ENCODE peak calls at places on chromosome 14, in ten cellular contexts. One of them, this sample, is unnamed.

GRCh38 chr14:94441130-94441529 is 11.5 kb downstream of the SERPINA11 start:
- DNase-seq in fibroblast of lung: no peak
- DNase-seq in SK-N-SH: no peak
- DNase-seq in A549: no peak
- DNase-seq in transverse colon: no peak
- DNase-seq in Peyer's patch: no peak
- DNase-seq in lower lobe of right lung: no peak
- DNase-seq in brain microvascular endothelial cell: no peak
- DNase-seq in heart left ventricle: no peak
- DNase-seq in hepatocyte: no peak
- DNase-seq in this sample: no peak

GRCh38 chr14:99300190-99300589 is 28.2 kb upstream of the BCL11B start:
- DNase-seq in fibroblast of lung: no peak
- DNase-seq in SK-N-SH: no peak
- DNase-seq in A549: no peak
- DNase-seq in transverse colon: no peak
- DNase-seq in Peyer's patch: no peak
- DNase-seq in lower lobe of right lung: no peak
- DNase-seq in brain microvascular endothelial cell: no peak
- DNase-seq in heart left ventricle: no peak
- DNase-seq in hepatocyte: no peak
- DNase-seq in this sample: no peak

GRCh38 chr14:77238356-77238755 is 32.6 kb downstream of the NGB start:
- DNase-seq in fibroblast of lung: no peak
- DNase-seq in SK-N-SH: no peak
- DNase-seq in A549: no peak
- DNase-seq in transverse colon: no peak
- DNase-seq in Peyer's patch: no peak
- DNase-seq in lower lobe of right lung: no peak
- DNase-seq in brain microvascular endothelial cell: no peak
- DNase-seq in heart left ventricle: no peak
- DNase-seq in hepatocyte: no peak
- DNase-seq in this sample: no peak

GRCh38 chr14:23121401-23121800 is 2.3 kb upstream of the CEBPE start:
- DNase-seq in fibroblast of lung: peak; percentile 82
- DNase-seq in SK-N-SH: no peak
- DNase-seq in A549: no peak
- DNase-seq in transverse colon: peak; percentile 36
- DNase-seq in Peyer's patch: no peak
- DNase-seq in lower lobe of right lung: no peak
- DNase-seq in brain microvascular endothelial cell: peak; percentile 47
- DNase-seq in heart left ventricle: peak; percentile 50
- DNase-seq in hepatocyte: peak; percentile 70
- DNase-seq in this sample: peak; percentile 71

GRCh38 chr14:78758333-78758732 is 588.2 kb downstream of the NRXN3 start:
- DNase-seq in fibroblast of lung: peak; percentile 34
- DNase-seq in SK-N-SH: peak; percentile 37
- DNase-seq in A549: peak; percentile 14
- DNase-seq in transverse colon: no peak
- DNase-seq in Peyer's patch: no peak
- DNase-seq in lower lobe of right lung: no peak
- DNase-seq in brain microvascular endothelial cell: peak; percentile 51
- DNase-seq in heart left ventricle: no peak
- DNase-seq in hepatocyte: peak; percentile 43
- DNase-seq in this sample: peak; percentile 18

GRCh38 chr14:50954811-50955372 is 10.6 kb upstream of the PYGL start:
- DNase-seq in fibroblast of lung: peak; percentile 69
- DNase-seq in SK-N-SH: peak; percentile 72
- DNase-seq in A549: peak; percentile 61
- DNase-seq in transverse colon: no peak
- DNase-seq in Peyer's patch: no peak
- DNase-seq in lower lobe of right lung: no peak
- DNase-seq in brain microvascular endothelial cell: peak; percentile 61
- DNase-seq in heart left ventricle: no peak
- DNase-seq in hepatocyte: peak; percentile 51
- DNase-seq in this sample: peak; percentile 72

GRCh38 chr14:50924848-50925247 is 19.4 kb downstream of the PYGL start:
- DNase-seq in fibroblast of lung: no peak
- DNase-seq in SK-N-SH: no peak
- DNase-seq in A549: no peak
- DNase-seq in transverse colon: no peak
- DNase-seq in Peyer's patch: no peak
- DNase-seq in lower lobe of right lung: no peak
- DNase-seq in brain microvascular endothelial cell: no peak
- DNase-seq in heart left ventricle: no peak
- DNase-seq in hepatocyte: no peak
- DNase-seq in this sample: no peak

GRCh38 chr14:44966601-44967336 is 4.8 kb downstream of the TOGARAM1 start:
- DNase-seq in fibroblast of lung: peak; percentile 16
- DNase-seq in SK-N-SH: no peak
- DNase-seq in A549: no peak
- DNase-seq in transverse colon: no peak
- DNase-seq in Peyer's patch: no peak
- DNase-seq in lower lobe of right lung: no peak
- DNase-seq in brain microvascular endothelial cell: no peak
- DNase-seq in heart left ventricle: no peak
- DNase-seq in hepatocyte: no peak
- DNase-seq in this sample: no peak

GRCh38 chr14:52641745-52642144 is 53.6 kb downstream of the ERO1A start:
- DNase-seq in fibroblast of lung: no peak
- DNase-seq in SK-N-SH: no peak
- DNase-seq in A549: no peak
- DNase-seq in transverse colon: no peak
- DNase-seq in Peyer's patch: no peak
- DNase-seq in lower lobe of right lung: no peak
- DNase-seq in brain microvascular endothelial cell: no peak
- DNase-seq in heart left ventricle: no peak
- DNase-seq in hepatocyte: no peak
- DNase-seq in this sample: no peak

GRCh38 chr14:64673748-64674147 is 30.5 kb upstream of the PLEKHG3 start:
- DNase-seq in fibroblast of lung: peak; percentile 17
- DNase-seq in SK-N-SH: no peak
- DNase-seq in A549: no peak
- DNase-seq in transverse colon: no peak
- DNase-seq in Peyer's patch: no peak
- DNase-seq in lower lobe of right lung: peak; percentile 68
- DNase-seq in brain microvascular endothelial cell: no peak
- DNase-seq in heart left ventricle: no peak
- DNase-seq in hepatocyte: no peak
- DNase-seq in this sample: peak; percentile 8

GRCh38 chr14:84025258-84026012 is 1504.5 kb upstream of the FLRT2 start:
- DNase-seq in fibroblast of lung: no peak
- DNase-seq in SK-N-SH: no peak
- DNase-seq in A549: no peak
- DNase-seq in transverse colon: no peak
- DNase-seq in Peyer's patch: no peak
- DNase-seq in lower lobe of right lung: no peak
- DNase-seq in brain microvascular endothelial cell: no peak
- DNase-seq in heart left ventricle: no peak
- DNase-seq in hepatocyte: no peak
- DNase-seq in this sample: no peak

GRCh38 chr14:56005580-56006053 is 112.6 kb upstream of the PELI2 start:
- DNase-seq in fibroblast of lung: peak; percentile 72
- DNase-seq in SK-N-SH: no peak
- DNase-seq in A549: no peak
- DNase-seq in transverse colon: no peak
- DNase-seq in Peyer's patch: no peak
- DNase-seq in lower lobe of right lung: no peak
- DNase-seq in brain microvascular endothelial cell: peak; percentile 5
- DNase-seq in heart left ventricle: no peak
- DNase-seq in hepatocyte: peak; percentile 39
- DNase-seq in this sample: peak; percentile 58

GRCh38 chr14:75515631-75515999 is 6.7 kb upstream of the BATF start:
- DNase-seq in fibroblast of lung: no peak
- DNase-seq in SK-N-SH: no peak
- DNase-seq in A549: no peak
- DNase-seq in transverse colon: no peak
- DNase-seq in Peyer's patch: no peak
- DNase-seq in lower lobe of right lung: no peak
- DNase-seq in brain microvascular endothelial cell: no peak
- DNase-seq in heart left ventricle: no peak
- DNase-seq in hepatocyte: no peak
- DNase-seq in this sample: no peak
- H3K4me3 ChIP-seq in fibroblast of lung: no peak overlapping the region
- H3K4me3 ChIP-seq in SK-N-SH: no peak overlapping the region
- H3K4me3 ChIP-seq in A549: no peak overlapping the region
- H3K4me3 ChIP-seq in transverse colon: no peak overlapping the region
- H3K4me3 ChIP-seq in Peyer's patch: peak overlapping the region; percentile 41
- H3K4me3 ChIP-seq in lower lobe of right lung: peak overlapping the region; percentile 46
- H3K4me3 ChIP-seq in brain microvascular endothelial cell: peak overlapping the region; percentile 59
- H3K4me3 ChIP-seq in heart left ventricle: peak overlapping the region; percentile 43
- H3K4me3 ChIP-seq in hepatocyte: no peak overlapping the region
- H3K4me3 ChIP-seq in this sample: no peak overlapping the region

GRCh38 chr14:104001003-104001402 is 58.7 kb upstream of the RD3L start:
- DNase-seq in fibroblast of lung: no peak
- DNase-seq in SK-N-SH: peak; percentile 47
- DNase-seq in A549: no peak
- DNase-seq in transverse colon: no peak
- DNase-seq in Peyer's patch: no peak
- DNase-seq in lower lobe of right lung: no peak
- DNase-seq in brain microvascular endothelial cell: no peak
- DNase-seq in heart left ventricle: no peak
- DNase-seq in hepatocyte: no peak
- DNase-seq in this sample: no peak
- TF ChIP-seq CTCF in fibroblast of lung: no peak
- TF ChIP-seq CTCF in SK-N-SH: peak; percentile 16
- TF ChIP-seq CTCF in A549: no peak
- TF ChIP-seq CTCF in transverse colon: no peak
- TF ChIP-seq CTCF in Peyer's patch: no peak
- TF ChIP-seq CTCF in lower lobe of right lung: peak; percentile 19
- TF ChIP-seq CTCF in brain microvascular endothelial cell: peak; percentile 37
- TF ChIP-seq CTCF in heart left ventricle: peak; percentile 35
- TF ChIP-seq CTCF in hepatocyte: no peak
- TF ChIP-seq CTCF in this sample: no peak

GRCh38 chr14:92252291-92252690 is 70.7 kb upstream of the SLC24A4 start:
- DNase-seq in fibroblast of lung: no peak
- DNase-seq in SK-N-SH: no peak
- DNase-seq in A549: no peak
- DNase-seq in transverse colon: no peak
- DNase-seq in Peyer's patch: no peak
- DNase-seq in lower lobe of right lung: no peak
- DNase-seq in brain microvascular endothelial cell: no peak
- DNase-seq in heart left ventricle: no peak
- DNase-seq in hepatocyte: no peak
- DNase-seq in this sample: no peak

GRCh38 chr14:92258934-92259333 is 64.0 kb upstream of the SLC24A4 start:
- DNase-seq in fibroblast of lung: no peak
- DNase-seq in SK-N-SH: no peak
- DNase-seq in A549: no peak
- DNase-seq in transverse colon: no peak
- DNase-seq in Peyer's patch: no peak
- DNase-seq in lower lobe of right lung: no peak
- DNase-seq in brain microvascular endothelial cell: no peak
- DNase-seq in heart left ventricle: no peak
- DNase-seq in hepatocyte: no peak
- DNase-seq in this sample: no peak

GRCh38 chr14:92254786-92255185 is 68.2 kb upstream of the SLC24A4 start:
- DNase-seq in fibroblast of lung: peak; percentile 20
- DNase-seq in SK-N-SH: no peak
- DNase-seq in A549: no peak
- DNase-seq in transverse colon: peak; percentile 16
- DNase-seq in Peyer's patch: no peak
- DNase-seq in lower lobe of right lung: no peak
- DNase-seq in brain microvascular endothelial cell: peak; percentile 12
- DNase-seq in heart left ventricle: peak; percentile 56
- DNase-seq in hepatocyte: peak; percentile 50
- DNase-seq in this sample: peak; percentile 14

GRCh38 chr14:92248638-92249037 is 74.3 kb upstream of the SLC24A4 start:
- DNase-seq in fibroblast of lung: no peak
- DNase-seq in SK-N-SH: no peak
- DNase-seq in A549: no peak
- DNase-seq in transverse colon: no peak
- DNase-seq in Peyer's patch: no peak
- DNase-seq in lower lobe of right lung: no peak
- DNase-seq in brain microvascular endothelial cell: no peak
- DNase-seq in heart left ventricle: no peak
- DNase-seq in hepatocyte: no peak
- DNase-seq in this sample: no peak

DNA sequence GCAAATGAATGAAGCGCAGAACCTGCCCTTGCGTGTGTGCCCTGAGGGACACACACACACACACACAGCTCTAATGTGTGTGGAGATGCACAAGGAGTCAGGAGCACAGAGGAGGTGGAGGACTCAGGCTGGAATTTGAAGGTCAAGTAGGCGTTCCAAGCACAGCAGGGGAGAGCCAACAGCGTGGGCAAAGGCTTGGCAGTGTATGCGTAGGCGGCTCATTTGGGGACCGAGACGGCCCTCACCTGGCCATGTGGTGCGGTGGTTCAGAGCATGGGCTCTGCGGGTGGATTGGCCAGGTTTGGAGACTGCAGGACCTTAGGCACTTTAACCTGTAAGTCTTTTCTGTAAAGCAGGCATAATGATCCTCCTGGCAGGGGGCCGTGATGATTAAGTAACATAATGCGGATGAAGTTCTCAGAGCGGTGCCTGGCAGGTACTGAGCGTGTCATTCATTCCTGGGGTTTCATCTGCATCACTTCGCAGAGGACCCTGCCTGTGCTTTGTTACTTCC is 69.5 kb upstream of the SLC24A4 start:
- DNase-seq in fibroblast of lung: no peak
- DNase-seq in SK-N-SH: no peak
- DNase-seq in A549: no peak
- DNase-seq in transverse colon: no peak
- DNase-seq in Peyer's patch: no peak
- DNase-seq in lower lobe of right lung: no peak
- DNase-seq in brain microvascular endothelial cell: no peak
- DNase-seq in heart left ventricle: no peak
- DNase-seq in hepatocyte: no peak
- DNase-seq in this sample: no peak
- H3K4me3 ChIP-seq in fibroblast of lung: no peak overlapping the region
- H3K4me3 ChIP-seq in SK-N-SH: no peak overlapping the region
- H3K4me3 ChIP-seq in A549: no peak overlapping the region
- H3K4me3 ChIP-seq in transverse colon: no peak overlapping the region
- H3K4me3 ChIP-seq in Peyer's patch: no peak overlapping the region
- H3K4me3 ChIP-seq in lower lobe of right lung: no peak overlapping the region
- H3K4me3 ChIP-seq in brain microvascular endothelial cell: no peak overlapping the region
- H3K4me3 ChIP-seq in heart left ventricle: no peak overlapping the region
- H3K4me3 ChIP-seq in hepatocyte: no peak overlapping the region
- H3K4me3 ChIP-seq in this sample: no peak overlapping the region

DNA sequence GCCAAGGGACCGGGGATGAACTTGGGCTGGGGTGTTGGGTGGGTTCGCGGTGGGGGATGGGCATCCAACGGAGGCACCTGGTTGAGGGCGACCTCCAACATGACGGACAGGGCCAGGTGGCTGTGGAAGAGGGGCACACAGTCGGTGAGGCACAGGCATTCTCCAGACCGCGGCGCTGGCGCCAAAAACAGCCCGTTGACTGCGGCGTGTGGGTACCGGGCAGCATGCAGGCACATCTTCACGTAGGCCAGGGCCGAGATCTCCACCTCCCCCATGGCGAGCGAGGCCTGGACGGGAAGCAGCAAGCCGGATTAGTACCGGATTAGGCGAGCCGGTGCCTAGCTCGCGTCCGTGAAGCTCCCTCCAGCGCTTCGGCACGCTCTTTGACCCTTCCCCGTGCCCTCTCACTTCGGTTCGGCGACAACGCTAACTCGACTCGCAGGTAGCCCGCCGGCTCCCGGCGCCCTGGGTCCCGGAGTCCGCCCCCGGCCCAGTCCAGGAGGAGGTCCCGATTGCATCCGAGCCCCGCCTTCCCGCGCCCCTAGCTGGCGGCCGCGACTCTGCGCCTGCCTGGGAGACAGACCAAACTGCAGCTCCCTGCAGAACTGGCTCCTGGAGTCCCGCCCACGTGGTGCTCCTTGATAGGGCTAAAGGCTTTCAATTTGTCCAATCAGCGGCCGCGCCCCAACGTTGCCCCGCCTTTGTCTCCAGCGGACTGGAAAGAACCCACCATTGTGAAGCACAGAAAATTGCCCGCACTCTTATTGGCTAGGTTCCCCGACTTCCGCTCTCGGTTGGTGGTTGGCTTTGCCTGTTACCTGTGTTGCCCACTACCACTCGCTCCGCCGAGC is at the start of gene EMC9:
- DNase-seq in fibroblast of lung: peak; percentile 99
- DNase-seq in SK-N-SH: peak; percentile 94
- DNase-seq in A549: peak; percentile 99
- DNase-seq in transverse colon: peak; percentile 100
- DNase-seq in Peyer's patch: peak; percentile 100
- DNase-seq in lower lobe of right lung: peak; percentile 100
- DNase-seq in brain microvascular endothelial cell: peak; percentile 100
- DNase-seq in heart left ventricle: peak; percentile 100
- DNase-seq in hepatocyte: peak; percentile 100
- DNase-seq in this sample: peak; percentile 98
- TF ChIP-seq CTCF in fibroblast of lung: no peak
- TF ChIP-seq CTCF in SK-N-SH: peak; percentile 39
- TF ChIP-seq CTCF in A549: no peak
- TF ChIP-seq CTCF in transverse colon: peak; percentile 69
- TF ChIP-seq CTCF in Peyer's patch: peak; percentile 91
- TF ChIP-seq CTCF in lower lobe of right lung: peak; percentile 54
- TF ChIP-seq CTCF in brain microvascular endothelial cell: peak; percentile 65
- TF ChIP-seq CTCF in heart left ventricle: peak; percentile 48
- TF ChIP-seq CTCF in hepatocyte: peak; percentile 28
- TF ChIP-seq CTCF in this sample: peak; percentile 32

This sample was measured in AG10803.